ENCODE peak calls at places on chromosomes 11 and 22, in seven cellular contexts. Q is upper lobe of right lung; G is CD8-positive, alpha-beta memory T cell; I is OCI-LY7; Y is neuronal stem cell; F is right atrium auricular region; C is uterus. H is an unnamed sample.

GRCh38 chr11:79182794-79183193 is 258.0 kb downstream of the TENM4 start:
- DNase-seq in Q (no peak), G (no peak), I (no peak), Y (no peak), F (no peak), C (no peak), H (no peak)

GRCh38 chr22:46336119-46337078 is 885 bp downstream of the TRMU start:
- DNase-seq in Q (no peak), G (peak), I (peak), Y (peak), F (no peak), C (no peak), H (no peak)

GRCh38 chr11:128195057-128195751 is 392.2 kb downstream of the ETS1 start:
- DNase-seq in Q (no peak), G (peak), I (no peak), Y (no peak), F (no peak), C (no peak), H (no peak)

GRCh38 chr22:21044931-21045584 is 688 bp upstream of the LRRC74B start:
- DNase-seq in Q (peak), G (no peak), I (no peak), Y (no peak), F (no peak), C (no peak), H (no peak)

GRCh38 chr11:117511981-117512448 is 184.4 kb downstream of the CEP164 start:
- DNase-seq in Q (no peak), G (no peak), I (no peak), Y (no peak), F (no peak), C (no peak), H (no peak)

GRCh38 chr22:25853501-25853900 is 111.5 kb downstream of the MYO18B start:
- DNase-seq in Q (no peak), G (no peak), I (no peak), Y (no peak), F (no peak), C (no peak), H (no peak)

GRCh38 chr11:20154381-20154780 is 5.9 kb downstream of the DBX1 start:
- DNase-seq in Q (no peak), G (no peak), I (no peak), Y (no peak), F (no peak), C (no peak), H (no peak)

GRCh38 chr11:104534268-104534667 is 364.0 kb downstream of the CASP12 start:
- DNase-seq in Q (no peak), G (no peak), I (no peak), Y (no peak), F (no peak), C (no peak), H (no peak)

GRCh38 chr11:78334109-78334508 is 83.5 kb downstream of the GAB2 start:
- DNase-seq in Q (no peak), G (no peak), I (no peak), Y (no peak), F (no peak), C (no peak), H (no peak)

GRCh38 chr11:70497536-70498075 is 99.3 kb downstream of the CTTN start:
- DNase-seq in Q (peak), G (peak), I (no peak), Y (no peak), F (no peak), C (no peak), H (no peak)

GRCh38 chr22:25202290-25202921 is 2.7 kb downstream of the CRYBB3 start:
- DNase-seq in Q (peak), G (peak), I (peak), Y (peak), F (peak), C (peak), H (no peak)

GRCh38 chr22:42720263-42721044 is at the start of gene A4GALT:
- DNase-seq in Q (no peak), G (no peak), I (peak), Y (no peak), F (no peak), C (no peak), H (no peak)

GRCh38 chr22:38461414-38462081 is 6.3 kb upstream of the KDELR3 start:
- DNase-seq in Q (peak), G (peak), I (peak), Y (peak), F (no peak), C (peak), H (peak)

GRCh38 chr11:72013765-72014711 is 15.3 kb downstream of the IL18BP start:
- DNase-seq in Q (peak), G (no peak), I (no peak), Y (no peak), F (no peak), C (no peak), H (no peak)

GRCh38 chr22:43923191-43923590 is 414 bp upstream of the PNPLA3 start:
- DNase-seq in Q (no peak), G (no peak), I (no peak), Y (no peak), F (no peak), C (no peak), H (no peak)

GRCh38 chr11:65791719-65792213 is 4.9 kb downstream of the OVOL1 start:
- DNase-seq in Q (peak), G (no peak), I (peak), Y (no peak), F (no peak), C (no peak), H (no peak)

GRCh38 chr11:66326261-66327111 is 9.6 kb upstream of the CD248 start:
- DNase-seq in Q (no peak), G (no peak), I (peak), Y (no peak), F (no peak), C (peak), H (no peak)

GRCh38 chr22:39624501-39624821 is 53.9 kb downstream of the CACNA1I start:
- DNase-seq in Q (no peak), G (no peak), I (no peak), Y (no peak), F (no peak), C (no peak), H (no peak)

GRCh38 chr11:2549876-2550605 is 105.2 kb downstream of the KCNQ1 start:
- DNase-seq in Q (peak), G (peak), I (no peak), Y (no peak), F (no peak), C (no peak), H (no peak)

GRCh38 chr11:10637629-10638028 is 55.9 kb downstream of the IRAG1 start:
- DNase-seq in Q (peak), G (no peak), I (no peak), Y (no peak), F (no peak), C (peak), H (no peak)

GRCh38 chr11:44619931-44620725 is 54.7 kb downstream of the CD82 start:
- DNase-seq in Q (peak), G (peak), I (no peak), Y (no peak), F (peak), C (peak), H (no peak)

GRCh38 chr11:113994077-113994954 is 19.4 kb downstream of the HTR3A start:
- DNase-seq in Q (no peak), G (peak), I (peak), Y (peak), F (no peak), C (no peak), H (no peak)

GRCh38 chr11:5600374-5600851 is 4.0 kb downstream of the TRIM6 start:
- DNase-seq in Q (peak), G (peak), I (peak), Y (peak), F (peak), C (peak), H (peak)

GRCh38 chr11:115146425-115146824 is 357.8 kb downstream of the CADM1 start:
- DNase-seq in Q (no peak), G (no peak), I (peak), Y (no peak), F (no peak), C (no peak), H (no peak)

GRCh38 chr11:14499178-14499559 is 442 bp downstream of the COPB1 start:
- DNase-seq in Q (no peak), G (no peak), I (peak), Y (no peak), F (no peak), C (peak), H (no peak)

GRCh38 chr11:47105541-47105940 is 71.1 kb downstream of the ARFGAP2 start:
- DNase-seq in Q (no peak), G (no peak), I (peak), Y (no peak), F (no peak), C (no peak), H (no peak)

GRCh38 chr22:38109391-38110000 is 988 bp downstream of the BAIAP2L2 start:
- DNase-seq in Q (no peak), G (peak), I (peak), Y (no peak), F (no peak), C (no peak), H (no peak)

GRCh38 chr11:112786886-112787530 is 174.2 kb upstream of the NCAM1 start:
- DNase-seq in Q (no peak), G (no peak), I (no peak), Y (no peak), F (no peak), C (no peak), H (no peak)

GRCh38 chr11:8985462-8985861 is 18.3 kb downstream of the NRIP3 start:
- DNase-seq in Q (no peak), G (no peak), I (no peak), Y (no peak), F (no peak), C (no peak), H (no peak)

GRCh38 chr22:43171019-43171491 is 15.9 kb downstream of the TTLL12 start:
- DNase-seq in Q (no peak), G (no peak), I (no peak), Y (no peak), F (no peak), C (no peak), H (no peak)

GRCh38 chr11:75200051-75200450 is 40.5 kb upstream of the TPBGL start:
- DNase-seq in Q (peak), G (no peak), I (no peak), Y (no peak), F (no peak), C (no peak), H (no peak)

GRCh38 chr11:210122-210802 is 2.8 kb downstream of the RIC8A start:
- DNase-seq in Q (peak), G (no peak), I (no peak), Y (no peak), F (no peak), C (peak), H (no peak)

DNA sequence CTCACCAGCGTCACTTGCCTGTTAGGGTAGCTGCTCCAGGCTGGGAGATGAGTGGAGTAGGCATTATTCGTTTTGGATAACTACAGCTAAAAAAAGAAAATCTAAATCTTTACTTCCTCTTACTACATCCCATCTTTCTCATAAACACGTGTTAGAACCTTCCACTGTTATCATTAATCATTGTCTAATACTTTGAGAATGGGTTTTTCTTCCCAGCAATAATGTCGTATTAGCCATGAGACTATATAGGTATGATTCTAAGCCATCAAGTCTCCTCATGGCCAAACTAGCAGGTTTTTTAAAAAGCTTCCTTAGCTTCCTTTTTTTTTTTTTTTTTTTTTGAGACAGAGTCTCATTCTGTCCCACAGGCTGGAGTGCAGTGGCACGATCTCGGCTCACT is 3.9 kb upstream of the TEF start:
- DNase-seq in Q (no peak), G (no peak), I (no peak), Y (no peak), F (no peak), C (no peak), H (no peak)
- H3K27ac ChIP-seq in Q (peak), G (no peak), I (no peak), Y (no peak), F (no peak), C (peak), H (no peak)

GRCh38 chr11:88158081-88158480 is 17.2 kb downstream of the RAB38 start:
- DNase-seq in Q (no peak), G (no peak), I (no peak), Y (no peak), F (no peak), C (no peak), H (no peak)

GRCh38 chr11:88152381-88152780 is 22.9 kb downstream of the RAB38 start:
- DNase-seq in Q (no peak), G (no peak), I (no peak), Y (no peak), F (no peak), C (no peak), H (no peak)

GRCh38 chr11:88151866-88152265 is 23.4 kb downstream of the RAB38 start:
- DNase-seq in Q (no peak), G (no peak), I (no peak), Y (no peak), F (no peak), C (no peak), H (no peak)

DNA sequence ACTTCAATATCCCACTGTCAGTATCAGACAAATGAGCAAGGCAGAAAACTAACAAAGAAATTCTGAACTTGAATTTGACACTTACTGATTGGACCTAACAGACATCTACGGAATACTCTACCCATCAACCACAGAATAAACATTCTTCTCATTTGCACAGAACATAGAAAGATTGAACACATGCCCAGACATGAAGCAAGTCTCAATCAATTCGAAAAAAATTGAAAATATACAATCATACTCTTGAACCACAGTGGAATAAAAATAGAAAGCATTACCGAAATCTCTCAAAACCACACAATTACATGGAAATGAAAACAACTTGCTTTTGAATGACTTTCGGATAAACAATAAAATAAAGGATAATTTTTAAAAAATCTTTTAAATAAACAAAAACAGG is 17.8 kb downstream of the RAB38 start:
- DNase-seq in Q (no peak), G (no peak), I (no peak), Y (no peak), F (no peak), C (no peak), H (no peak)
- H3K27ac ChIP-seq in Q (no peak), G (no peak), I (no peak), Y (no peak), F (no peak), C (no peak), H (no peak)

GRCh38 chr11:59223177-59223576 is 10.4 kb upstream of the MPEG1 start:
- DNase-seq in Q (no peak), G (no peak), I (no peak), Y (no peak), F (no peak), C (no peak), H (no peak)
- H3K27ac ChIP-seq in Q (peak), G (no peak), I (no peak), Y (no peak), F (no peak), C (no peak), H (no peak)

GRCh38 chr11:36312593-36312990 is 16.5 kb downstream of the PRR5L start:
- DNase-seq in Q (no peak), G (no peak), I (no peak), Y (no peak), F (no peak), C (no peak), H (peak)

GRCh38 chr11:36316049-36316448 is 20.0 kb downstream of the PRR5L start:
- DNase-seq in Q (no peak), G (no peak), I (no peak), Y (no peak), F (no peak), C (no peak), H (no peak)

GRCh38 chr11:36311926-36312592 is 16.0 kb downstream of the PRR5L start:
- DNase-seq in Q (no peak), G (no peak), I (no peak), Y (no peak), F (no peak), C (no peak), H (no peak)

GRCh38 chr11:36313750-36314500 is 17.8 kb downstream of the PRR5L start:
- DNase-seq in Q (no peak), G (no peak), I (no peak), Y (no peak), F (no peak), C (no peak), H (no peak)

GRCh38 chr11:36313073-36313472 is 17.0 kb downstream of the PRR5L start:
- DNase-seq in Q (no peak), G (no peak), I (no peak), Y (no peak), F (no peak), C (no peak), H (no peak)
- H3K27ac ChIP-seq in Q (no peak), G (no peak), I (no peak), Y (no peak), F (no peak), C (no peak), H (no peak)

DNA sequence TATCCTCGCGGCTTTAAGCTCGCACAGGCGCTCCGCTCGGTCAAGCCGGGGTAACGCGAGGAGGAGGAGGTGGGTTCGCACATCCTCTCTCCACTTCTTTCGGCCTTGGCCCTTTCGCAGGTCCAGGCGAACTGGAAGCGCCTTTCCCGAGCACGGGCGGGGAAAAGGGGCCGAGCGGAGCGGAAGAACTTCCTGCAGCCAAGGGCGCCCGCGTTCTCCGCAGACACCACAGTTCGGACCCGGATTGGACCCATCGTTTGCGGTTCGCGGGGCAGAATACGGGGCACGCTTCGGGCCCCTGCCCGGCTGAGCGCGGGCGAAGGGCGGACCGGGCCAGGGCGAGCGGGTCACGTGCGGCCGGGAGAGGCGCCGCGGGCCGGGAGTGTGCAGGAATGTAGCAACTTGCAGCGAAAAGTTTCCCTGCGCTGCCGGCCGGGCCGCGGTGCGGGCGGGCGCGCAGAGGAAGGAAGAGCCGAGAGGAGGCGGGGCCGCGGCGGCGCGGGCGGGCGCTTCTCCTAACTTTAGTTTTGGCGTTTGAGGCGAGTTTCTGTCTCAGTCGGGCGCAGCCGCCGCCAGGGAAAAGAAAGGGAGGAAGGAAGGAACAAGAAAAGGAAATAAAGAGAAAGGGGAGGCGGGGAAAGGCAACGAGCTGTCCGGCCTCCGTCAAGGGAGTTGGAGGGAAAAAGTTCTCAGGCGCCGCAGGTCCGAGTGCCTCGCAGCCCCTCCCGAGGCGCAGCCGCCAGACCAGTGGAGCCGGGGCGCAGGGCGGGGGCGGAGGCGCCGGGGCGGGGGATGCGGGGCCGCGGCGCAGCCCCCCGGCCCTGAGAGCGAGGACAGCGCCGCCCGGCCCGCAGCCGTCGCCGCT is at the start of gene YAP1:
- DNase-seq in Q (peak), G (peak), I (peak), Y (peak), F (peak), C (peak), H (peak)
- H3K27ac ChIP-seq in Q (peak), G (no peak), I (no peak), Y (peak), F (peak), C (peak), H (peak)

GRCh38 chr11:134742956-134743808 is 331.1 kb upstream of the B3GAT1 start:
- DNase-seq in Q (no peak), G (no peak), I (no peak), Y (no peak), F (no peak), C (no peak), H (no peak)
- H3K27ac ChIP-seq in Q (no peak), G (no peak), I (no peak), Y (no peak), F (no peak), C (no peak), H (no peak)

GRCh38 chr22:29716814-29717213 is 3.0 kb upstream of the CABP7 start:
- DNase-seq in Q (no peak), G (no peak), I (peak), Y (peak), F (no peak), C (no peak), H (no peak)
- H3K27ac ChIP-seq in Q (no peak), G (no peak), I (no peak), Y (no peak), F (no peak), C (no peak), H (no peak)